ENCODE peak calls at places on chromosomes 5 and 9, in nine cellular contexts. O, K, P, L, Q, T, R, A and N are unnamed samples. For H3K4me1 and H3K9me3, the result is how much of the 10 kb centered on the place peaks cover.

GRCh38 chr9:38421498-38422211 is 2.6 kb downstream of the IGFBPL1 start:
- DNase-seq in P (no peak), A (peak), R (no peak), T (no peak), O (peak), L (no peak), K (no peak), Q (no peak), N (no peak)

GRCh38 chr9:27150758-27151431 is 41.9 kb downstream of the TEK start:
- DNase-seq in L (no peak), R (no peak), T (no peak), K (peak), P (no peak), O (peak), A (no peak), Q (no peak), N (no peak)

GRCh38 chr9:36728651-36729520 is 156.2 kb downstream of the MELK start:
- DNase-seq in T (peak), A (peak), R (no peak), K (peak), L (peak), P (peak), O (peak), Q (peak), N (peak)

GRCh38 chr9:89564257-89564878 is 40.4 kb upstream of the GADD45G start:
- DNase-seq in Q (no peak), P (no peak), K (no peak), T (no peak), O (peak), R (no peak), A (peak), L (no peak), N (no peak)

GRCh38 chr9:35051069-35051967 is 21.1 kb downstream of the VCP start:
- DNase-seq in T (no peak), Q (peak), R (no peak), L (peak), K (peak), P (peak), A (peak), O (peak), N (no peak)

GRCh38 chr9:108809269-108809668 is 46.5 kb downstream of the ACTL7B start:
- DNase-seq in R (no peak), A (no peak), L (no peak), P (no peak), O (no peak), T (no peak), Q (no peak), K (no peak), N (no peak)

GRCh38 chr9:108095496-108095895 is 605.9 kb upstream of the KLF4 start:
- DNase-seq in R (no peak), A (no peak), O (no peak), P (no peak), L (no peak), Q (no peak), K (no peak), T (no peak), N (no peak)

GRCh38 chr9:115013998-115014397 is 83.6 kb upstream of the TNFSF8 start:
- DNase-seq in R (peak), P (peak), O (peak), L (peak), A (peak), T (peak), K (peak), Q (peak), N (peak)

GRCh38 chr9:16206560-16206959 is 653.7 kb downstream of the CCDC171 start:
- DNase-seq in K (no peak), T (no peak), Q (no peak), O (no peak), L (no peak), A (no peak), R (no peak), P (no peak), N (no peak)

GRCh38 chr9:22158275-22158674 is 149.2 kb upstream of the CDKN2B start:
- DNase-seq in O (no peak), K (no peak), L (no peak), T (no peak), Q (no peak), R (no peak), A (no peak), P (no peak), N (no peak)

GRCh38 chr5:99059685-99060084 is 130.9 kb upstream of the CHD1 start:
- DNase-seq in L (no peak), T (no peak), R (no peak), A (no peak), Q (no peak), K (no peak), P (no peak), O (no peak), N (no peak)

GRCh38 chr5:133944263-133945230 is 23.9 kb downstream of the C5orf15 start:
- DNase-seq in Q (peak), T (peak), O (peak), P (no peak), K (peak), L (no peak), R (no peak), A (peak), N (no peak)

GRCh38 chr5:25009063-25009462 is 364.3 kb upstream of the CDH10 start:
- DNase-seq in T (no peak), R (no peak), L (no peak), P (no peak), K (no peak), O (no peak), Q (no peak), A (no peak), N (no peak)

GRCh38 chr5:69335341-69335975 is 2.9 kb upstream of the CCDC125 start:
- DNase-seq in K (no peak), A (no peak), P (no peak), O (no peak), R (no peak), L (no peak), Q (no peak), T (no peak), N (no peak)

GRCh38 chr5:68821056-68821455 is 272.8 kb upstream of the SLC30A5 start:
- DNase-seq in Q (no peak), L (no peak), R (no peak), T (no peak), A (no peak), O (no peak), K (no peak), P (no peak), N (no peak)

GRCh38 chr9:88278036-88278435 is 110.2 kb upstream of the SPIN1 start:
- DNase-seq in K (no peak), L (no peak), Q (no peak), O (no peak), T (no peak), P (no peak), R (peak), A (no peak), N (no peak)

GRCh38 chr9:95736891-95737522 is 138.5 kb upstream of the ERCC6L2 start:
- DNase-seq in K (no peak), Q (no peak), R (no peak), T (no peak), O (no peak), P (no peak), L (no peak), A (no peak), N (no peak)

GRCh38 chr5:73278693-73279092 is 105.7 kb downstream of the TMEM174 start:
- DNase-seq in A (no peak), L (no peak), O (no peak), P (no peak), R (no peak), K (no peak), T (no peak), Q (peak), N (no peak)

GRCh38 chr9:80400624-80401230 is 829.0 kb downstream of the TLE4 start:
- DNase-seq in A (no peak), K (no peak), P (no peak), R (no peak), Q (no peak), L (no peak), O (no peak), T (no peak), N (no peak)
- H3K4me3 ChIP-seq in A (no peak), K (no peak), P (no peak), R (no peak), Q (no peak), L (no peak), O (no peak), T (no peak), N (no peak)

GRCh38 chr5:72189135-72189534 is 81.9 kb downstream of the MAP1B start:
- DNase-seq in T (no peak), L (no peak), R (no peak), Q (no peak), P (no peak), A (no peak), O (no peak), K (no peak), N (no peak)

GRCh38 chr5:72188176-72188575 is 80.9 kb downstream of the MAP1B start:
- DNase-seq in P (no peak), T (no peak), R (no peak), A (no peak), O (no peak), K (no peak), L (no peak), Q (no peak), N (no peak)

GRCh38 chr5:72184408-72184807 is 77.1 kb downstream of the MAP1B start:
- DNase-seq in L (no peak), R (no peak), T (no peak), Q (no peak), K (no peak), O (no peak), A (no peak), P (no peak), N (no peak)

GRCh38 chr5:72185717-72186388 is 78.6 kb downstream of the MAP1B start:
- DNase-seq in Q (peak), A (no peak), L (no peak), R (no peak), K (peak), O (peak), P (no peak), T (no peak), N (no peak)

GRCh38 chr5:72187388-72188070 is 80.3 kb downstream of the MAP1B start:
- DNase-seq in L (no peak), K (no peak), Q (no peak), P (no peak), T (no peak), A (no peak), R (no peak), O (no peak), N (no peak)
- H3K4me1 ChIP-seq in L (under half), K (under half), Q (under half), P (under half), T (under half), A (under half), R (under half), O (under half), N (under half)

DNA sequence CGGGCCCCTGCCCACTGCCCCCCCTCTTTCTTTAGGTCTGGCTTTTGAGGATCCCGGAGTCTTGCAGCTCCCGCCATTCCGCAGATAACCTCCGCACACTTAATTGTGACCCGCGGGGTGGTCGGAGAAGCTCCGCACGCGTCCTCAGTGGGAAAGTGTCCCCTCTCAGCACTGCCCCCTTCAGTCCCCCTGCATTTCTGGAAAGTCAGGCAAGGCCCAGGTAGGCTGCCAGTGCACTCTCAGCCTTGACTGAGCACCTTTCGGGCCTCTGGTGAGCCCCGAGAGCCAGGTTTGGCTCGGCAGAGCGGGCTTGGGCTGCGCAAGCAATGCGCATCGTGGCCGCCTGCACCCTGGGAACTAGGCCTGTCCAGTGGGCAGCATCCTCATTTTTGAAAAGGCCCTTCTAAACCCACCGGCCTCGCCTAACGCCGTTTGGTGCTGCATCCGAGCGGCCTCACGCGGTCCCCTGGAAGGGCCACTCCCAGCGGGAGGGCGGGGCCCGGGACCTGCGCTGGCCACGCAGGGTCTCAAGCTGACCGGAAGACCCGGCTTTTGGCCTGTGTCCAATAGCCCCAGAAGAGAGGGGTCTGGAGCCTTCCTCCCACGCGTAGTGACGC is 6.7 kb upstream of the DMRT3 start:
- DNase-seq in R (no peak), T (no peak), A (no peak), O (no peak), L (no peak), Q (no peak), P (no peak), K (no peak), N (no peak)
- H3K9me3 ChIP-seq in R (under half), T (under half), A (under half), O (under half), L (under half), Q (under half), P (under half), K (under half), N (under half)

GRCh38 chr5:58582411-58583393 is at the start of gene RAB3C:
- DNase-seq in L (no peak), R (peak), P (no peak), O (peak), T (peak), Q (peak), A (peak), K (peak), N (peak)
- H3K4me3 ChIP-seq in L (peak), R (peak), P (peak), O (peak), T (peak), Q (peak), A (peak), K (peak), N (peak)

DNA sequence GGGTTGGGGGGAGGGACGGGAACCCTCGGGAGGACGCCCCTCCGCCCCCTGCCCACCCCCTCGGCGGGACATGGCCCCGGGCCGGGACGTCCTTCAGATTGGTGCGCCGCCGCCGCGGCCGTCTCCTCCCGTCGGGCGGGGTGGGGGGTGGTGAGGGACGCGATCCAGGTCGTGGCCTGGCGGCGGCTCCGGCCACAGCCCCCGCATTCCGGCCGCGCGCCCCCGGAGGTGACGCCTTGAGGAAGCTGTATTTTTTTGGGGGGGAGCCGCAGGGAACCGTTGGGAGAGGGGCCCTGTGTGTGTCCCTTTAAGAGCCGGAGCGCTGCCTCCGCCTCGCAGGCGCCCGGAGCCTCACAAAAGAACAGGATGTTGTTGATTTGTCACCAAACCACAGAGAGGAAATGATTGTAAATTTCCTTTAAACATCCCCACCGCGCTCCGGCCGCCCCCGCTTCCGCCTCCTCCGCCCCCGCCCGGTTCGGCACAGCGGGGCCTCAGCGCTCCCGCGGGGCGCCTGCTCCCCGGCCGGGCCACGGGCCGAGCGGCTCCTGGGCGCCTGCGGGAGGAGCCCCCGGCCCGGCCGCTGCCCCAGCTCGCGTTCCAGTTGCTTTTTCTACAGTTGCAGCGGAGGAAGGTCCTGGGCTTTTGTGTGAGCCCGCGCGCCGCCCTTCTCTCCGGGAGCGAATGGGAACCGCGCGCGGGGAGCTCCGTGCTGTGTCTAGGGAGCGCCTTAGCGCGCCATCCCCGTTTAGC is 32.1 kb upstream of the SPRY4 start:
- DNase-seq in P (peak), K (peak), L (peak), O (peak), T (peak), Q (peak), A (peak), R (peak), N (peak)
- H3K4me1 ChIP-seq in P (under half), K (under half), L (under half), O (under half), T (under half), Q (under half), A (under half), R (under half), N (under half)